ENCODE peak calls at places on chromosomes 5 and 9, in seven cellular contexts. I, B, H, K, U, N and T are unnamed samples.

GRCh38 chr5:6829150-6829784 is 116.0 kb downstream of the TENT4A start:
- DNase-seq in I (no peak), B (no peak), H (no peak), K (no peak), U (no peak), N (no peak), T (peak; percentile 10)

GRCh38 chr9:21813575-21814473 is 11.4 kb downstream of the MTAP start:
- DNase-seq in I (no peak), B (peak; percentile 76), H (peak; percentile 57), K (no peak), U (peak; percentile 89), N (peak; percentile 68), T (peak; percentile 29)

GRCh38 chr5:139186752-139187326 is 11.3 kb downstream of the SIL1 start:
- DNase-seq in I (no peak), B (no peak), H (no peak), K (no peak), U (no peak), N (no peak), T (no peak)

GRCh38 chr5:73282923-73283322 is 109.9 kb downstream of the TMEM174 start:
- DNase-seq in I (no peak), B (no peak), H (no peak), K (no peak), U (no peak), N (peak; percentile 69), T (no peak)

GRCh38 chr9:126208359-126208758 is 118.3 kb upstream of the MVB12B start:
- DNase-seq in I (no peak), B (no peak), H (no peak), K (no peak), U (no peak), N (no peak), T (no peak)

GRCh38 chr5:59893436-59894227 is at the start of gene PDE4D:
- DNase-seq in I (peak; percentile 26), B (peak; percentile 68), H (peak; percentile 59), K (no peak), U (peak; percentile 41), N (peak; percentile 74), T (no peak)

GRCh38 chr5:127012933-127013332 is 17.4 kb downstream of the MARCHF3 start:
- DNase-seq in I (no peak), B (no peak), H (no peak), K (no peak), U (no peak), N (no peak), T (no peak)

GRCh38 chr5:36300927-36301540 is 668 bp downstream of the RANBP3L start:
- DNase-seq in I (no peak), B (no peak), H (no peak), K (no peak), U (peak; percentile 4), N (peak; percentile 55), T (no peak)

GRCh38 chr9:90838761-90839160 is 37.1 kb downstream of the SYK start:
- DNase-seq in I (no peak), B (no peak), H (no peak), K (no peak), U (no peak), N (no peak), T (no peak)

GRCh38 chr5:6322163-6322713 is 56.1 kb downstream of the MED10 start:
- DNase-seq in I (no peak), B (no peak), H (no peak), K (no peak), U (no peak), N (no peak), T (no peak)

GRCh38 chr9:125119643-125120286 is 23.6 kb downstream of the SCAI start:
- DNase-seq in I (no peak), B (no peak), H (no peak), K (no peak), U (no peak), N (no peak), T (no peak)

GRCh38 chr9:74006935-74007334 is 490.2 kb upstream of the RORB start:
- DNase-seq in I (no peak), B (no peak), H (no peak), K (no peak), U (no peak), N (no peak), T (no peak)

GRCh38 chr5:160787247-160787646 is 64.8 kb downstream of the ATP10B start:
- DNase-seq in I (peak; percentile 6), B (peak; percentile 35), H (no peak), K (no peak), U (peak; percentile 81), N (peak; percentile 67), T (no peak)

GRCh38 chr9:69171049-69171448 is 3.0 kb upstream of the TJP2 start:
- DNase-seq in I (no peak), B (no peak), H (no peak), K (no peak), U (no peak), N (no peak), T (no peak)

DNA sequence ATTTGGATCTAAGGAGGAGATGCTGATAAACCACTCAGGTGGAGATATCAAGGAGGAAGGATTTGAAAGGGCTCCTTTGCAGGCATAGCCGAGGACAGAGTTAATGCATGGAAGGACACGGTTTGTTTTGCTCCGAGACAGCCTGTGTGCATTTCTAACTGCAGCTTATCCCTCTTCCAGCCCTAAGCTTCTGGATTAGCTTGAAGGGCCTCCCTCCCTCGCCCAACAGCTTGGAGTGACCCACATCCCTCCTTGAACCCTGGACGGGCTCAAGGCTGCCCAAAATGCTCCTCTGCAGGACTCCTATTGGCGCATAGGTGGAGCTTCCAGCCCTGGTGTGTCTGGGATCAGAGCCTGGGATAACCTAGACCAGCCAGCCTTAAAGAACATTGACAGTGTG is 66.7 kb downstream of the PPARGC1B start:
- DNase-seq in I (no peak), B (no peak), H (no peak), K (no peak), U (no peak), N (no peak), T (no peak)
- H3K27ac ChIP-seq in I (no peak overlapping the region), B (no peak overlapping the region), H (peak overlapping the region; percentile 99), K (no peak overlapping the region), U (no peak overlapping the region), N (no peak overlapping the region), T (no peak overlapping the region)

GRCh38 chr5:27727254-27727653 is 688.9 kb upstream of the CDH9 start:
- DNase-seq in I (no peak), B (no peak), H (no peak), K (no peak), U (no peak), N (no peak), T (no peak)
- H3K27ac ChIP-seq in I (no peak overlapping the region), B (no peak overlapping the region), H (no peak overlapping the region), K (no peak overlapping the region), U (no peak overlapping the region), N (no peak overlapping the region), T (no peak overlapping the region)

DNA sequence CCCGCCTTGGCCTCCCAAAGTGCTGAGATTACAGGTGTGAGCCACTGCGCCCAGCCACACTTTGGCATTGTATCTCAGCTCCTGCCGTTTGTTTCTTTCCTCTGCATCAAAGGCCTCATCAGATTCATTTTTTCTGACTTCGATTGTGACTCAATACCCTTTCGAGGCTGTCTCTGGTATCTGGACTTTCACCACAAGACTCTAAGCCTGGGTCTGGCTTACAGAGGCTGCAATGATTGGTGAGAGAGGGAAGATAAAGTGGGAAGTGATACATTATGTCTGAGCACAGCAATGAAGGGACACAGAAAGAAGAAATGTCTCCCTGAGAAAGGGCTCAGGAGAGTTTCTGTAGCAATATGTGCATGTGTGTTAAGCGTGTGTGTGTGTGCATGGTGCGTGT is 7.9 kb upstream of the DAB2 start:
- DNase-seq in I (no peak), B (no peak), H (no peak), K (no peak), U (no peak), N (no peak), T (no peak)
- H3K27ac ChIP-seq in I (no peak overlapping the region), B (no peak overlapping the region), H (no peak overlapping the region), K (no peak overlapping the region), U (no peak overlapping the region), N (peak overlapping the region; percentile 9), T (no peak overlapping the region)

GRCh38 chr9:130208600-130209347 is 36.6 kb downstream of the NCS1 start:
- DNase-seq in I (no peak), B (no peak), H (no peak), K (no peak), U (no peak), N (no peak), T (no peak)
- H3K27ac ChIP-seq in I (no peak overlapping the region), B (no peak overlapping the region), H (no peak overlapping the region), K (no peak overlapping the region), U (no peak overlapping the region), N (no peak overlapping the region), T (no peak overlapping the region)

GRCh38 chr5:39427225-39427624 is 2.4 kb upstream of the DAB2 start:
- DNase-seq in I (no peak), B (no peak), H (no peak), K (no peak), U (no peak), N (no peak), T (no peak)

GRCh38 chr5:39423331-39423751 is 1.4 kb downstream of the DAB2 start:
- DNase-seq in I (no peak), B (peak; percentile 48), H (no peak), K (peak; percentile 39), U (no peak), N (no peak), T (no peak)

GRCh38 chr5:39426136-39426535 is 1.4 kb upstream of the DAB2 start:
- DNase-seq in I (no peak), B (no peak), H (no peak), K (no peak), U (no peak), N (no peak), T (no peak)

GRCh38 chr5:39422886-39423285 is 1.9 kb downstream of the DAB2 start:
- DNase-seq in I (no peak), B (no peak), H (no peak), K (no peak), U (no peak), N (no peak), T (no peak)

DNA sequence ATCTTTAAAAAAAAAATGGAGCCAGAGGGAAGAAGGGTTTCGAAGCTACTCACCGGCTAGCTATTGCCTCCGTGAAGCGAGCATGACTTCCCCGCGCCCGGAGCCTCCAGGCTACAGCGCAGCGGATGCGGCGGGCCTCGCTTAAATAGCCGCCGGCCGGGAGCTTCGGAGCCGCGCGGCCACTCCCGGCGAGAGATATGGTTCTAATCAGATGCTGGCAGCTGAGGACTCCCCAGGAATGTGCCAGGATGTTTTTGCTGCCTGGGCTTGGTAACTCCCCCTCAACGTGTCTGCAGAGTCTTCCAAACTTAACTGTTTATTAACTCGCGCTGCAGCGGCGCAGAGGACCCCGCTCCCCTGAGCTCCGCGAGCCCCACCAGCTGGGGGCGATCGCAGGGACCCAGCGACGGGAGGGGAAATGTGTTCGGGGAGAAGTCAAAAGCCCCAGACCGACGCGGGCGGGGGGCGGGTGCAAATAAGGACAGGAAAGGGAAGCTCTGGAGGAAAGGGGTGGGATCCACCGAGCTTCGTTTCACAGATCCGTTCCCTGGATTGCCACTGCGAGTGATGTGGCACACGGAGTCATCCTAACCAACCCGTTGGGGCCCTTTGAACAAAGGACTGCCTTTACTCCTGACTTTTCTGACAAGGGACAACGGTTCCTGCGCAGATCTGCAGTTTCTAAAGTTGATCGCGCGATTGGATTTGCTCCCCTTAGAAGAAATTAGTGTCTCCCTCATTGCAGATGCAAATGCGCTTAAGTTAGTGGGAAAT is at the start of gene DAB2:
- DNase-seq in I (peak; percentile 87), B (peak; percentile 85), H (peak; percentile 90), K (peak; percentile 71), U (peak; percentile 25), N (peak; percentile 68), T (no peak)
- H3K27ac ChIP-seq in I (peak within 1 kb of the TSS; percentile 70), B (peak within 1 kb of the TSS; percentile 82), H (peak within 1 kb of the TSS; percentile 63), K (peak within 1 kb of the TSS; percentile 89), U (no peak within 1 kb of the TSS), N (peak within 1 kb of the TSS; percentile 70), T (no peak within 1 kb of the TSS)